ENCODE peak calls at places on chromosomes 1 and 21, in six cellular contexts. B is stimulated activated CD8-positive, alpha-beta memory T cell treated with anti-CD3 and anti-CD28 coated beads, Interleukin-15, amount 100 ng/mL, for 1 hour; J is AG04449; S is endodermal cell; Q is NK-92 treated with Interleukin-12 subunit alpha and Interleukin-12 subunit beta, amount 100 ng/mL, for 24 hours; A is iris pigment epithelial cell. T is an unnamed sample.

GRCh38 chr1:181113061-181113695 is 24.7 kb downstream of the IER5 start:
- DNase-seq in B (no peak), J (no peak), S (peak), Q (no peak), A (peak), T (no peak)

GRCh38 chr1:153260473-153260979 is 1.0 kb downstream of the LORICRIN start:
- DNase-seq in B (no peak), J (no peak), S (no peak), Q (no peak), A (no peak), T (no peak)

GRCh38 chr1:246450485-246451251 is 56.4 kb downstream of the SMYD3 start:
- DNase-seq in B (no peak), J (no peak), S (no peak), Q (no peak), A (peak), T (no peak)

GRCh38 chr1:118217073-118217620 is 32.1 kb upstream of the SPAG17 start:
- DNase-seq in B (no peak), J (no peak), S (no peak), Q (no peak), A (no peak), T (no peak)

GRCh38 chr1:91609571-91609970 is 108.9 kb downstream of the CDC7 start:
- DNase-seq in B (no peak), J (no peak), S (no peak), Q (no peak), A (peak), T (no peak)

GRCh38 chr1:21012937-21013336 is 163.8 kb downstream of the EIF4G3 start:
- DNase-seq in B (no peak), J (no peak), S (no peak), Q (no peak), A (peak), T (peak)

GRCh38 chr1:67559222-67559700 is 125.7 kb upstream of the GADD45A start:
- DNase-seq in B (no peak), J (no peak), S (peak), Q (no peak), A (peak), T (no peak)

GRCh38 chr1:184002071-184002470 is 35.5 kb downstream of the COLGALT2 start:
- DNase-seq in B (no peak), J (peak), S (peak), Q (no peak), A (peak), T (peak)

GRCh38 chr1:193058529-193059281 is 455 bp downstream of the UCHL5 start:
- DNase-seq in B (peak), J (no peak), S (no peak), Q (peak), A (peak), T (no peak)

GRCh38 chr1:114262314-114262960 is 108.8 kb upstream of the SYT6 start:
- DNase-seq in B (no peak), J (no peak), S (no peak), Q (no peak), A (no peak), T (no peak)

GRCh38 chr1:30325085-30325935 is 398.1 kb downstream of the MATN1 start:
- DNase-seq in B (no peak), J (no peak), S (peak), Q (no peak), A (no peak), T (no peak)

GRCh38 chr1:230379462-230379861 is 46.7 kb downstream of the PGBD5 start:
- DNase-seq in B (no peak), J (no peak), S (no peak), Q (no peak), A (no peak), T (no peak)

GRCh38 chr21:39710866-39711265 is 34.1 kb upstream of the IGSF5 start:
- DNase-seq in B (no peak), J (no peak), S (no peak), Q (no peak), A (no peak), T (no peak)

GRCh38 chr1:41482001-41482765 is 2.3 kb downstream of the EDN2 start:
- DNase-seq in B (no peak), J (no peak), S (no peak), Q (no peak), A (peak), T (no peak)

GRCh38 chr1:165928075-165928731 is 100.8 kb downstream of the UCK2 start:
- DNase-seq in B (no peak), J (no peak), S (peak), Q (no peak), A (peak), T (no peak)